ENCODE peak calls at places on chromosomes 7 and 10, in six cellular contexts. Z is adipocyte, J is mucosa of descending colon, T is heart right ventricle, L is H1, A is cardiac muscle cell. B is an unnamed sample.

GRCh38 chr10:30187010-30187409 is 127.6 kb upstream of the JCAD start:
- DNase-seq in T (no peak), J (no peak), Z (no peak), A (no peak), L (no peak), B (no peak)

GRCh38 chr7:34260282-34260681 is 354.9 kb downstream of the BMPER start:
- DNase-seq in L (no peak), A (no peak), T (no peak), J (no peak), Z (peak; percentile 87), B (no peak)

GRCh38 chr10:77837248-77837924 is 89.2 kb downstream of the DLG5 start:
- DNase-seq in A (peak; percentile 71), L (peak; percentile 83), T (no peak), J (peak; percentile 34), Z (peak; percentile 11), B (no peak)

GRCh38 chr10:102656026-102656425 is 11.7 kb downstream of the TRIM8 start:
- DNase-seq in Z (no peak), A (no peak), T (no peak), L (no peak), J (no peak), B (no peak)

GRCh38 chr10:56928717-56929116 is 567.7 kb upstream of the ZWINT start:
- DNase-seq in L (no peak), A (peak; percentile 65), Z (no peak), T (no peak), J (no peak), B (no peak)

GRCh38 chr7:26417911-26418413 is 126.3 kb downstream of the SNX10 start:
- DNase-seq in T (no peak), Z (no peak), L (no peak), J (no peak), A (no peak), B (no peak)

GRCh38 chr10:102065561-102066420 is 642 bp downstream of the HPS6 start:
- DNase-seq in L (no peak), A (peak; percentile 66), Z (peak; percentile 68), T (peak; percentile 21), J (peak; percentile 46), B (peak; percentile 65)

GRCh38 chr10:102629661-102630614 is 14.3 kb upstream of the TRIM8 start:
- DNase-seq in J (no peak), A (peak; percentile 83), L (peak; percentile 73), Z (peak; percentile 77), T (no peak), B (peak; percentile 42)

GRCh38 chr10:122706947-122707346 is 7.3 kb upstream of the C10orf120 start:
- DNase-seq in T (peak; percentile 69), Z (no peak), J (no peak), A (no peak), L (no peak), B (no peak)

GRCh38 chr10:119834188-119834587 is 38.5 kb downstream of the MCMBP start:
- DNase-seq in Z (no peak), J (no peak), A (no peak), L (no peak), T (no peak), B (no peak)

GRCh38 chr7:27235387-27236052 is 7.1 kb upstream of the EVX1 start:
- DNase-seq in J (peak; percentile 79), Z (no peak), A (peak; percentile 75), L (peak; percentile 86), T (no peak), B (no peak)

GRCh38 chr10:3749597-3750351 is 35.2 kb downstream of the KLF6 start:
- DNase-seq in J (no peak), A (peak; percentile 75), T (peak; percentile 54), Z (no peak), L (no peak), B (no peak)

GRCh38 chr10:132612571-132613504 is 75.3 kb downstream of the INPP5A start:
- DNase-seq in J (no peak), T (no peak), Z (peak; percentile 39), L (no peak), A (no peak), B (no peak)

GRCh38 chr7:43462836-43463235 is 120.1 kb upstream of the STK17A start:
- DNase-seq in Z (peak; percentile 14), T (no peak), L (no peak), J (no peak), A (no peak), B (no peak)

GRCh38 chr10:3636356-3637181 is 148.4 kb downstream of the KLF6 start:
- DNase-seq in Z (no peak), A (no peak), T (no peak), J (no peak), L (no peak), B (no peak)

GRCh38 chr7:43303740-43304241 is 191.3 kb downstream of the HECW1 start:
- DNase-seq in A (no peak), L (no peak), J (no peak), Z (no peak), T (no peak), B (no peak)

GRCh38 chr7:816300-816750 is 16.0 kb upstream of the SUN1 start:
- DNase-seq in Z (peak; percentile 99), J (peak; percentile 97), L (peak; percentile 97), A (peak; percentile 99), T (peak; percentile 98), B (peak; percentile 98)

DNA sequence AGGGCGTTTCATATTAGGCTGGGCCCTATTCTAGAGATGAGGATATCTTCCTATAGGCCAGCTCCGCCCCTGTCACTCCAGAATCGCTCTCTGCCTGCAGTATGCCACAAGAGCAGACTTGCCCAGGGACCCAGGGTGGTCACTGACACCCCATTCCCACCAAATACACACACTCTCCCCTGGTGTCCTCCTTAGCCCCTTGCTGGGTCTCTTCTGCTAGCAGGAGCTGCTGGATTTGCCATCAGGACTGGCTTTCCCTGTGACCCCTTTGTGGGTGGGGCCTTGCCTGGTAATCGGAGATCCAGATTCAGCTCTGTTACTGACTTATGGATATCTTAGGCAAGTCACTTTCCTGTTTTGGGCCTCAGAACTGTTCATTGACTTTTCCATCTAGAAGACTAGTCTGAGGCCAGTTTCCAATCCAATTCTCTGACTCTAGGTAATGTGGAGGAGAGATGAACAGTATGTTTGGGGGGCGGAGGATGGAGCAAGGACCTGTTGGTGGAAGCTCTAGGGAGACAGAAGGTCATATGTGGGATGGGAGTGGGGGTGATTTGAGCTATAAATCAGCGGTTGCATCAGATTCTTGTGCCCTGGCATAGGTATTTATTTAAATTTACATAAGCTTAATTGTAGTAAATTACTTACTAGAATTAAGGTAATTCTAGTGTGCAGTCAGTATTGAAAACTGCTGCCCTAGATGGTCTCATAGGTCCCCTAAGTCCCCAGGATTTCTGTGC is 1.6 kb downstream of the TSPAN15 start:
- DNase-seq in L (no peak), A (no peak), T (no peak), J (no peak), Z (no peak), B (no peak)
- H3K4me1 ChIP-seq in L (peaks cover 5% of the 10 kb centered on the region), A (peaks cover 48% of the 10 kb centered on the region), T (peaks cover 73% of the 10 kb centered on the region), J (peaks cover 66% of the 10 kb centered on the region), Z (peaks cover 38% of the 10 kb centered on the region), B (peaks cover 60% of the 10 kb centered on the region)

DNA sequence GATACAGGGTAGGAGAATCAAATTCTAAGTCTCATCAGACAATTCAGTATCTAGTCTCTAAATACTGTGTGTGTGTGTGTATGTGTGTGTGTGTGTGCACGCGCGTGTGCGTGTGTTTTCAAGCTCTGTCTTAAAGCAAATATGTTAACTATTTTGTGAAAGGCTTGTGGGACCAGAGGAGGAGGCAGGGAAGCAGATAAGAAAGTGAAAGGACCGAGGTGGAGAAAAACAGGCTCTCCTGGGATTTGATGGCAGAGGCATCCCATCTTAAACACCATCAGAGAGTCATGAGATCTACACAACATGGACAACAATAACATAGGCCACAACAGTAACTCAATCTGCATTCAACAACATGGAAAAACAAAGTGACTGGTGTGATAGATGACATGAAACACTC is 67.1 kb downstream of the PIP4K2A start:
- DNase-seq in T (no peak), A (no peak), Z (no peak), L (no peak), J (no peak), B (no peak)
- H3K4me1 ChIP-seq in T (peaks cover 53% of the 10 kb centered on the region), A (peaks cover 32% of the 10 kb centered on the region), Z (peaks cover 23% of the 10 kb centered on the region), L (no peaks in the 10 kb centered on the region), J (no peaks in the 10 kb centered on the region), B (peaks cover 62% of the 10 kb centered on the region)

DNA sequence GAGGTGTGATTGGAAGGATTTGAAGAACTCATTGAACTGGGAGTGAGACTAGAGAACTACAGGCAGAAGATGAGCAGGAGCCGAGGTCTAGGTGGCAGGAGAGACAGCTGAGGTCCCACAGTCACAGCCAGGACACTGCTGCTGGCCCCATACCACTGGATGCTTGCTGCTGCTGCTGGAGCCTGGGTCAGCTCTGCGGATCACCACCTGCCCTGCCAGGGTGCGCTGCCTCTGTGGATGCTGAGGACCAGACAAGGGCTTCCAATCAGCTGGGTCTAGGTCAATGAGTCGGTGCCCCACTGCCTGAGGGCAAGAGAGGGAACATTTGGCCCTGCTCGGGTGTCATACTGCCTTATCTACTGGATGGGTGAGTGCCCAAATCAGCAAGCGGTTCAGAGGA is 94.4 kb downstream of the FRMD4A start:
- DNase-seq in L (no peak), A (no peak), Z (no peak), J (no peak), T (no peak), B (no peak)
- H3K4me1 ChIP-seq in L (no peaks in the 10 kb centered on the region), A (no peaks in the 10 kb centered on the region), Z (no peaks in the 10 kb centered on the region), J (no peaks in the 10 kb centered on the region), T (no peaks in the 10 kb centered on the region), B (no peaks in the 10 kb centered on the region)

DNA sequence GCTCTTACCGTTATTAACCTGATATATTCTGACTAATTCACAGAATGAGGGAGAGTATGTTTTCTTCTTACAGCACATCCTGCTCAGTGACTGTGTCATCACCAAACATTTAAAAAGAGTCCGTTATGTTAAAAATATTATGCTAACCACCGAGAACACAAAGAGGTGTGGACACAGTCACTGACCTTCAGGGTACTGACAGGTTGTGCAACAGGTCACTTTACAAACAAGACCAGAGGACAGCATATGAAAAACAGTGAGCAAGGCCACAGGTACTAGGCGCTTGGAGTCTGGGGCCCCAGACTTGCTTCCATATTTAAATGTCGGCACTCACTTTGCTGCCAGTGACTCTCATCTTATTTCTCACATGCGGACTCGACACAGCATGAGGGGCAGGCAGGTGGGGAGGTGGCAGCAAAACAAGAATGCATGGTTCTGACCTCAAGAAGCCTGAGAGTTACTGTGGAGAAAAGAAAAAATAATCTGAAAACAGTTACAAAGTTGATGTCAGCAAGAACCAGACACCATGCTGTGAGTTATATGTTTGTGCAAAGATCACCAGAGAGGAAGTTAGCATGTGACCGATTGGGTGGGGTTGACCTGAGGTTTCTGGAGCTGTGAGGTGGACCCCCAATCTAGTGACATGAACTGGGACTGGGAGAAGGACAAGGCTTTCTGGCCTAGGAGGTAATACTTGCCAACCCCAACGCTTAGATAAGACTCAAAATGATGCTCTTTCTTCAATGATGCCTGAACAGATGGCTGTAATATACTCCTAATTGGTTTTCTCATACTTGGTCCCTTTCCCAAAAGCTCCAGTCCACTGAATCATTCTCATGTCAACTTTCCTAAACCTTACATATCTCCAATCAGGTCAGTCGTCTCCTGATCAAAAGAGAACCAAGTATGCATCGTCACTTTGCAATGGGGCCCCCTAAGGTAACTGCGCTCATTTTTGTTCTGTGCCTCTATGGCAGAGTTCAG is 102.4 kb downstream of the HIPK2 start:
- DNase-seq in Z (peak; percentile 51), A (no peak), L (no peak), J (no peak), T (no peak), B (no peak)
- H3K4me1 ChIP-seq in Z (peaks cover 14% of the 10 kb centered on the region), A (peaks cover 28% of the 10 kb centered on the region), L (peaks cover 4% of the 10 kb centered on the region), J (no peaks in the 10 kb centered on the region), T (peaks cover 41% of the 10 kb centered on the region), B (peaks cover 28% of the 10 kb centered on the region)